ENCODE peak calls at places on chromosomes 13 and 19, in ten cellular contexts. One of them, this sample, is unnamed.

GRCh38 chr13:94329277-94329676 is 150.2 kb downstream of the DCT start:
- DNase-seq in stimulated activated CD4-positive, alpha-beta T cell treated with anti-CD3 and anti-CD28 coated beads, TNF-alpha, amount 100 ng/mL, for 4 hours: no peak
- DNase-seq in cardiac muscle cell: peak
- DNase-seq in RWPE1: no peak
- DNase-seq in Right ventricle myocardium superior: no peak
- DNase-seq in NCI-H2171 treated with DMSO at 0.1 percent for 48 hours: no peak
- DNase-seq in mesothelial cell of epicardium: no peak
- DNase-seq in K562: no peak
- DNase-seq in activated T-helper 1 cell treated with Interleukin-2 at 50 U/mL for 16 hours: no peak
- DNase-seq in ecto neural progenitor cell: no peak
- DNase-seq in this sample: no peak

GRCh38 chr19:8324186-8325050 is 3.1 kb downstream of the RPS28 start:
- DNase-seq in stimulated activated CD4-positive, alpha-beta T cell treated with anti-CD3 and anti-CD28 coated beads, TNF-alpha, amount 100 ng/mL, for 4 hours: no peak
- DNase-seq in cardiac muscle cell: no peak
- DNase-seq in RWPE1: no peak
- DNase-seq in Right ventricle myocardium superior: peak
- DNase-seq in NCI-H2171 treated with DMSO at 0.1 percent for 48 hours: no peak
- DNase-seq in mesothelial cell of epicardium: no peak
- DNase-seq in K562: no peak
- DNase-seq in activated T-helper 1 cell treated with Interleukin-2 at 50 U/mL for 16 hours: no peak
- DNase-seq in ecto neural progenitor cell: no peak
- DNase-seq in this sample: no peak

GRCh38 chr13:30715357-30715756 is 20.0 kb upstream of the ALOX5AP start:
- DNase-seq in stimulated activated CD4-positive, alpha-beta T cell treated with anti-CD3 and anti-CD28 coated beads, TNF-alpha, amount 100 ng/mL, for 4 hours: no peak
- DNase-seq in cardiac muscle cell: no peak
- DNase-seq in RWPE1: no peak
- DNase-seq in Right ventricle myocardium superior: no peak
- DNase-seq in NCI-H2171 treated with DMSO at 0.1 percent for 48 hours: no peak
- DNase-seq in mesothelial cell of epicardium: no peak
- DNase-seq in K562: no peak
- DNase-seq in activated T-helper 1 cell treated with Interleukin-2 at 50 U/mL for 16 hours: no peak
- DNase-seq in ecto neural progenitor cell: no peak
- DNase-seq in this sample: no peak

GRCh38 chr19:41795031-41795461 is 1.3 kb upstream of the CEACAM3 start:
- DNase-seq in stimulated activated CD4-positive, alpha-beta T cell treated with anti-CD3 and anti-CD28 coated beads, TNF-alpha, amount 100 ng/mL, for 4 hours: peak
- DNase-seq in cardiac muscle cell: peak
- DNase-seq in RWPE1: no peak
- DNase-seq in Right ventricle myocardium superior: no peak
- DNase-seq in NCI-H2171 treated with DMSO at 0.1 percent for 48 hours: peak
- DNase-seq in mesothelial cell of epicardium: no peak
- DNase-seq in K562: peak
- DNase-seq in activated T-helper 1 cell treated with Interleukin-2 at 50 U/mL for 16 hours: peak
- DNase-seq in ecto neural progenitor cell: no peak
- DNase-seq in this sample: peak

GRCh38 chr19:2385053-2385721 is 25.1 kb downstream of the TMPRSS9 start:
- DNase-seq in stimulated activated CD4-positive, alpha-beta T cell treated with anti-CD3 and anti-CD28 coated beads, TNF-alpha, amount 100 ng/mL, for 4 hours: no peak
- DNase-seq in cardiac muscle cell: peak
- DNase-seq in RWPE1: peak
- DNase-seq in Right ventricle myocardium superior: no peak
- DNase-seq in NCI-H2171 treated with DMSO at 0.1 percent for 48 hours: peak
- DNase-seq in mesothelial cell of epicardium: no peak
- DNase-seq in K562: peak
- DNase-seq in activated T-helper 1 cell treated with Interleukin-2 at 50 U/mL for 16 hours: no peak
- DNase-seq in ecto neural progenitor cell: peak
- DNase-seq in this sample: no peak

GRCh38 chr13:101917475-101917810 is 465.0 kb downstream of the ITGBL1 start:
- DNase-seq in stimulated activated CD4-positive, alpha-beta T cell treated with anti-CD3 and anti-CD28 coated beads, TNF-alpha, amount 100 ng/mL, for 4 hours: no peak
- DNase-seq in cardiac muscle cell: no peak
- DNase-seq in RWPE1: no peak
- DNase-seq in Right ventricle myocardium superior: no peak
- DNase-seq in NCI-H2171 treated with DMSO at 0.1 percent for 48 hours: peak
- DNase-seq in mesothelial cell of epicardium: no peak
- DNase-seq in K562: no peak
- DNase-seq in activated T-helper 1 cell treated with Interleukin-2 at 50 U/mL for 16 hours: no peak
- DNase-seq in ecto neural progenitor cell: peak
- DNase-seq in this sample: no peak

GRCh38 chr19:9818175-9818733 is 625 bp downstream of the FBXL12 start:
- DNase-seq in stimulated activated CD4-positive, alpha-beta T cell treated with anti-CD3 and anti-CD28 coated beads, TNF-alpha, amount 100 ng/mL, for 4 hours: no peak
- DNase-seq in cardiac muscle cell: no peak
- DNase-seq in RWPE1: no peak
- DNase-seq in Right ventricle myocardium superior: no peak
- DNase-seq in NCI-H2171 treated with DMSO at 0.1 percent for 48 hours: no peak
- DNase-seq in mesothelial cell of epicardium: no peak
- DNase-seq in K562: no peak
- DNase-seq in activated T-helper 1 cell treated with Interleukin-2 at 50 U/mL for 16 hours: no peak
- DNase-seq in ecto neural progenitor cell: no peak
- DNase-seq in this sample: no peak

GRCh38 chr13:99605417-99606321 is 104.4 kb downstream of the TM9SF2 start:
- DNase-seq in stimulated activated CD4-positive, alpha-beta T cell treated with anti-CD3 and anti-CD28 coated beads, TNF-alpha, amount 100 ng/mL, for 4 hours: peak
- DNase-seq in cardiac muscle cell: peak
- DNase-seq in RWPE1: peak
- DNase-seq in Right ventricle myocardium superior: peak
- DNase-seq in NCI-H2171 treated with DMSO at 0.1 percent for 48 hours: peak
- DNase-seq in mesothelial cell of epicardium: peak
- DNase-seq in K562: peak
- DNase-seq in activated T-helper 1 cell treated with Interleukin-2 at 50 U/mL for 16 hours: peak
- DNase-seq in ecto neural progenitor cell: peak
- DNase-seq in this sample: peak

GRCh38 chr19:34096020-34096915 is 76.0 kb upstream of the LSM14A start:
- DNase-seq in stimulated activated CD4-positive, alpha-beta T cell treated with anti-CD3 and anti-CD28 coated beads, TNF-alpha, amount 100 ng/mL, for 4 hours: no peak
- DNase-seq in cardiac muscle cell: peak
- DNase-seq in RWPE1: peak
- DNase-seq in Right ventricle myocardium superior: no peak
- DNase-seq in NCI-H2171 treated with DMSO at 0.1 percent for 48 hours: peak
- DNase-seq in mesothelial cell of epicardium: no peak
- DNase-seq in K562: peak
- DNase-seq in activated T-helper 1 cell treated with Interleukin-2 at 50 U/mL for 16 hours: no peak
- DNase-seq in ecto neural progenitor cell: peak
- DNase-seq in this sample: peak

GRCh38 chr13:33072282-33072681 is 56.1 kb downstream of the KL start:
- DNase-seq in stimulated activated CD4-positive, alpha-beta T cell treated with anti-CD3 and anti-CD28 coated beads, TNF-alpha, amount 100 ng/mL, for 4 hours: no peak
- DNase-seq in cardiac muscle cell: peak
- DNase-seq in RWPE1: no peak
- DNase-seq in Right ventricle myocardium superior: no peak
- DNase-seq in NCI-H2171 treated with DMSO at 0.1 percent for 48 hours: no peak
- DNase-seq in mesothelial cell of epicardium: no peak
- DNase-seq in K562: no peak
- DNase-seq in activated T-helper 1 cell treated with Interleukin-2 at 50 U/mL for 16 hours: no peak
- DNase-seq in ecto neural progenitor cell: no peak
- DNase-seq in this sample: no peak